ENCODE peak calls at places on chromosomes 4 and X, in nine cellular contexts. One of them, this sample, is unnamed.

GRCh38 chr4:76977731-76978350 is 28.3 kb downstream of the SEPTIN11 start:
- DNase-seq in sigmoid colon: no peak
- DNase-seq in fibroblast of mammary gland: peak; percentile 83
- DNase-seq in AG09309: no peak
- DNase-seq in omental fat pad: no peak
- DNase-seq in spleen: no peak
- DNase-seq in AG04450: peak; percentile 50
- DNase-seq in cardiac fibroblast: peak; percentile 85
- DNase-seq in Panc1: peak; percentile 22
- DNase-seq in this sample: no peak

GRCh38 chr4:118313098-118313497 is 39.7 kb downstream of the PRSS12 start:
- DNase-seq in sigmoid colon: no peak
- DNase-seq in fibroblast of mammary gland: no peak
- DNase-seq in AG09309: no peak
- DNase-seq in omental fat pad: no peak
- DNase-seq in spleen: no peak
- DNase-seq in AG04450: no peak
- DNase-seq in cardiac fibroblast: no peak
- DNase-seq in Panc1: no peak
- DNase-seq in this sample: no peak

GRCh38 chr4:168863719-168864632 is 146.1 kb downstream of the CBR4 start:
- DNase-seq in sigmoid colon: no peak
- DNase-seq in fibroblast of mammary gland: peak; percentile 58
- DNase-seq in AG09309: no peak
- DNase-seq in omental fat pad: no peak
- DNase-seq in spleen: no peak
- DNase-seq in AG04450: no peak
- DNase-seq in cardiac fibroblast: peak; percentile 38
- DNase-seq in Panc1: no peak
- DNase-seq in this sample: no peak

GRCh38 chr4:139651282-139652194 is 14.1 kb upstream of the MGST2 start:
- DNase-seq in sigmoid colon: peak; percentile 91
- DNase-seq in fibroblast of mammary gland: peak; percentile 82
- DNase-seq in AG09309: peak; percentile 47
- DNase-seq in omental fat pad: peak; percentile 51
- DNase-seq in spleen: peak; percentile 89
- DNase-seq in AG04450: peak; percentile 77
- DNase-seq in cardiac fibroblast: peak; percentile 90
- DNase-seq in Panc1: no peak
- DNase-seq in this sample: peak; percentile 79

GRCh38 chr4:14783011-14783877 is 219.0 kb upstream of the CPEB2 start:
- DNase-seq in sigmoid colon: no peak
- DNase-seq in fibroblast of mammary gland: peak; percentile 90
- DNase-seq in AG09309: no peak
- DNase-seq in omental fat pad: no peak
- DNase-seq in spleen: no peak
- DNase-seq in AG04450: no peak
- DNase-seq in cardiac fibroblast: peak; percentile 90
- DNase-seq in Panc1: no peak
- DNase-seq in this sample: no peak

GRCh38 chr4:94714360-94714759 is 43.4 kb upstream of the BMPR1B start:
- DNase-seq in sigmoid colon: no peak
- DNase-seq in fibroblast of mammary gland: peak; percentile 22
- DNase-seq in AG09309: no peak
- DNase-seq in omental fat pad: no peak
- DNase-seq in spleen: no peak
- DNase-seq in AG04450: no peak
- DNase-seq in cardiac fibroblast: peak; percentile 45
- DNase-seq in Panc1: no peak
- DNase-seq in this sample: no peak

GRCh38 chrX:138885886-138886285 is 174.4 kb upstream of the FGF13 start:
- DNase-seq in sigmoid colon: no peak
- DNase-seq in fibroblast of mammary gland: peak; percentile 76
- DNase-seq in AG09309: no peak
- DNase-seq in omental fat pad: no peak
- DNase-seq in spleen: no peak
- DNase-seq in AG04450: no peak
- DNase-seq in cardiac fibroblast: peak; percentile 31
- DNase-seq in Panc1: no peak
- DNase-seq in this sample: no peak

GRCh38 chrX:39972340-39972739 is 125.4 kb downstream of the BCOR start:
- DNase-seq in sigmoid colon: no peak
- DNase-seq in fibroblast of mammary gland: peak; percentile 50
- DNase-seq in AG09309: peak; percentile 32
- DNase-seq in omental fat pad: no peak
- DNase-seq in spleen: no peak
- DNase-seq in AG04450: no peak
- DNase-seq in cardiac fibroblast: peak; percentile 63
- DNase-seq in Panc1: no peak
- DNase-seq in this sample: no peak

GRCh38 chr4:24067781-24068193 is 177.9 kb upstream of the PPARGC1A start:
- DNase-seq in sigmoid colon: no peak
- DNase-seq in fibroblast of mammary gland: peak; percentile 83
- DNase-seq in AG09309: no peak
- DNase-seq in omental fat pad: no peak
- DNase-seq in spleen: no peak
- DNase-seq in AG04450: peak; percentile 21
- DNase-seq in cardiac fibroblast: peak; percentile 75
- DNase-seq in Panc1: no peak
- DNase-seq in this sample: no peak

GRCh38 chr4:8939887-8940742 is 68.5 kb upstream of the HMX1 start:
- DNase-seq in sigmoid colon: no peak
- DNase-seq in fibroblast of mammary gland: no peak
- DNase-seq in AG09309: no peak
- DNase-seq in omental fat pad: no peak
- DNase-seq in spleen: peak; percentile 61
- DNase-seq in AG04450: no peak
- DNase-seq in cardiac fibroblast: no peak
- DNase-seq in Panc1: no peak
- DNase-seq in this sample: no peak

GRCh38 chrX:108022491-108023089 is 22.3 kb upstream of the VSIG1 start:
- DNase-seq in sigmoid colon: no peak
- DNase-seq in fibroblast of mammary gland: peak; percentile 8
- DNase-seq in AG09309: no peak
- DNase-seq in omental fat pad: no peak
- DNase-seq in spleen: no peak
- DNase-seq in AG04450: no peak
- DNase-seq in cardiac fibroblast: peak; percentile 57
- DNase-seq in Panc1: no peak
- DNase-seq in this sample: no peak

GRCh38 chrX:131617182-131617581 is 73.3 kb downstream of the OR13H1 start:
- DNase-seq in sigmoid colon: no peak
- DNase-seq in fibroblast of mammary gland: peak; percentile 82
- DNase-seq in AG09309: peak; percentile 38
- DNase-seq in omental fat pad: no peak
- DNase-seq in spleen: no peak
- DNase-seq in AG04450: no peak
- DNase-seq in cardiac fibroblast: peak; percentile 38
- DNase-seq in Panc1: no peak
- DNase-seq in this sample: no peak

DNA sequence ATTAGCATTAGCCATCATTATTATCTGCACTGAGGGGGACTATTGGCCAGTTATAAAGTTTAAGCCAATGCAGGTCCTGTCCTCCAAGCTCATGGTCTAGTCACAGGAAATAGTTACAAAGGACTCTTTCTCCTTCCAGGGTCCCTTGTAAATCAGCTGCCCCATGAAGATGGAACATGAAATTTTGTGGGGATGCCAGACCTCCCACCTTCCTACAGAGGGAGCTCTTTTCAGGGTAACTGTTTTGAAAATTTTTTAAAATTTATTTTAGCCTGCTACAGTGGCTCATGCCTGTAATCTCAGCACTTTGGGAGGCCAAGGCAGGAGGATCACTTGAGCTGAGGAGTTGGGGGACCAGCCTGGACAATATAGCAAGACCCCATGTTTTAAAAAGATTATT is 124.4 kb upstream of the SLC34A2 start:
- DNase-seq in sigmoid colon: no peak
- DNase-seq in fibroblast of mammary gland: no peak
- DNase-seq in AG09309: no peak
- DNase-seq in omental fat pad: no peak
- DNase-seq in spleen: no peak
- DNase-seq in AG04450: no peak
- DNase-seq in cardiac fibroblast: no peak
- DNase-seq in Panc1: no peak
- DNase-seq in this sample: no peak
- TF ChIP-seq CTCF in sigmoid colon: no peak
- TF ChIP-seq CTCF in fibroblast of mammary gland: peak; percentile 44
- TF ChIP-seq CTCF in AG09309: peak; percentile 39
- TF ChIP-seq CTCF in omental fat pad: no peak
- TF ChIP-seq CTCF in spleen: no peak
- TF ChIP-seq CTCF in AG04450: peak; percentile 35
- TF ChIP-seq CTCF in cardiac fibroblast: peak; percentile 34
- TF ChIP-seq CTCF in Panc1: peak; percentile 55
- TF ChIP-seq CTCF in this sample: peak; percentile 63

DNA sequence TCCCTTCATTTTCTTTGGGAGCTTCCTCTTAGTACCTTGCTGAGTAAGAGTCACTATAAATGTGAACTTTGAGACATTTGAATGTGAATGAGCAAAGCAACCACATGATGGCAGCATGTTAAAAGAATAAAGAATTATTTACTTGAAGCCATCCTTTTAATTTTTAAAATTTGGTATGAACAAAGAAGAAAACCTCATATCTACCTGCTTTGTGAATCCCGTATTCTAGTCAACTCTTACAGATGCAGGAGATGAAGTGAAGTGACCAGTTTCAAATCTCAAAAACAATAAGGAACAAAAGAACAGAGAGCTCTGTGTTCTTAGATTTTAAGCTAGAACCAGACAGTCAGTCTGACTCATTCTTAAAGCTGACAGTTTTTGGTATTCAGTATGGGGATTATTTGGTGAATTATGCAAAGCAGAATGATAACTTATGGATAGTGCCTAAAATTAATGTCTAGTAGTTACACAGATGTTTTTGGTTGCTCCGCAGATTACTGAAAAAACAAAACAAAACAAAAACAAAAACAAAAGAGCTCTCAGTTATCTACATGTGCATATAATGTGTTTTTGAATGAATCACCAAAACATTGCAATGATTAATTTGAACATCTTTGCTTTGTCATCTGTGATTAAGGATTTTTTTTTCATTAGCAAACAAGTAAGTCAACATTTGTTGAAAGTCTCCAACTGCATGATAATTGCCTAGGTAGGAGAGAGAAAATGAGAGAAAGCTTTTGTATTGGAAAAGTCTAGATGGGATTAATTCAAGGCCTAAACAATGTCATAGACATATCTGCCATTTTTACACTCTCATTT is 48.2 kb upstream of the H2AZ1 start:
- DNase-seq in sigmoid colon: no peak
- DNase-seq in fibroblast of mammary gland: peak; percentile 70
- DNase-seq in AG09309: no peak
- DNase-seq in omental fat pad: no peak
- DNase-seq in spleen: no peak
- DNase-seq in AG04450: no peak
- DNase-seq in cardiac fibroblast: peak; percentile 71
- DNase-seq in Panc1: no peak
- DNase-seq in this sample: no peak
- TF ChIP-seq CTCF in sigmoid colon: no peak
- TF ChIP-seq CTCF in fibroblast of mammary gland: peak; percentile 36
- TF ChIP-seq CTCF in AG09309: peak; percentile 37
- TF ChIP-seq CTCF in omental fat pad: no peak
- TF ChIP-seq CTCF in spleen: no peak
- TF ChIP-seq CTCF in AG04450: peak; percentile 55
- TF ChIP-seq CTCF in cardiac fibroblast: peak; percentile 9
- TF ChIP-seq CTCF in Panc1: peak; percentile 21
- TF ChIP-seq CTCF in this sample: peak; percentile 67

GRCh38 chr4:876780-877179 is 50.9 kb upstream of the CPLX1 start:
- DNase-seq in sigmoid colon: no peak
- DNase-seq in fibroblast of mammary gland: no peak
- DNase-seq in AG09309: no peak
- DNase-seq in omental fat pad: no peak
- DNase-seq in spleen: no peak
- DNase-seq in AG04450: no peak
- DNase-seq in cardiac fibroblast: no peak
- DNase-seq in Panc1: no peak
- DNase-seq in this sample: no peak
- TF ChIP-seq CTCF in sigmoid colon: no peak
- TF ChIP-seq CTCF in fibroblast of mammary gland: peak; percentile 7
- TF ChIP-seq CTCF in AG09309: peak; percentile 15
- TF ChIP-seq CTCF in omental fat pad: no peak
- TF ChIP-seq CTCF in spleen: no peak
- TF ChIP-seq CTCF in AG04450: peak; percentile 21
- TF ChIP-seq CTCF in cardiac fibroblast: peak; percentile 23
- TF ChIP-seq CTCF in Panc1: no peak
- TF ChIP-seq CTCF in this sample: peak; percentile 52

GRCh38 chr4:142983612-142984011 is 137.5 kb upstream of the INPP4B start:
- DNase-seq in sigmoid colon: no peak
- DNase-seq in fibroblast of mammary gland: no peak
- DNase-seq in AG09309: no peak
- DNase-seq in omental fat pad: no peak
- DNase-seq in spleen: no peak
- DNase-seq in AG04450: no peak
- DNase-seq in cardiac fibroblast: no peak
- DNase-seq in Panc1: no peak
- DNase-seq in this sample: no peak

GRCh38 chr4:142983111-142983510 is 137.0 kb upstream of the INPP4B start:
- DNase-seq in sigmoid colon: no peak
- DNase-seq in fibroblast of mammary gland: no peak
- DNase-seq in AG09309: no peak
- DNase-seq in omental fat pad: no peak
- DNase-seq in spleen: no peak
- DNase-seq in AG04450: no peak
- DNase-seq in cardiac fibroblast: no peak
- DNase-seq in Panc1: no peak
- DNase-seq in this sample: no peak

GRCh38 chr4:142984871-142985585 is 138.9 kb upstream of the INPP4B start:
- DNase-seq in sigmoid colon: no peak
- DNase-seq in fibroblast of mammary gland: peak; percentile 13
- DNase-seq in AG09309: no peak
- DNase-seq in omental fat pad: no peak
- DNase-seq in spleen: no peak
- DNase-seq in AG04450: no peak
- DNase-seq in cardiac fibroblast: peak; percentile 45
- DNase-seq in Panc1: no peak
- DNase-seq in this sample: no peak
- TF ChIP-seq CTCF in sigmoid colon: no peak
- TF ChIP-seq CTCF in fibroblast of mammary gland: peak; percentile 30
- TF ChIP-seq CTCF in AG09309: peak; percentile 63
- TF ChIP-seq CTCF in omental fat pad: no peak
- TF ChIP-seq CTCF in spleen: no peak
- TF ChIP-seq CTCF in AG04450: peak; percentile 62
- TF ChIP-seq CTCF in cardiac fibroblast: peak; percentile 58
- TF ChIP-seq CTCF in Panc1: peak; percentile 59
- TF ChIP-seq CTCF in this sample: peak; percentile 61